ENCODE peak calls at places on chromosomes 3 and 15, in eight cellular contexts. One of them, this sample, is unnamed.

GRCh38 chr15:43293402-43293801 is 26.7 kb upstream of the TGM5 start:
- DNase-seq in GM12864: no peak
- DNase-seq in transverse colon: no peak
- DNase-seq in Peyer's patch: no peak
- DNase-seq in stomach: no peak
- DNase-seq in Calu3: no peak
- DNase-seq in right atrium auricular region: no peak
- DNase-seq in fibroblast of mammary gland: no peak
- DNase-seq in this sample: no peak

GRCh38 chr15:70783610-70784021 is 20.3 kb upstream of the UACA start:
- DNase-seq in stomach: peak
- DNase-seq in GM12864: no peak
- DNase-seq in Peyer's patch: peak
- DNase-seq in fibroblast of mammary gland: peak
- DNase-seq in right atrium auricular region: no peak
- DNase-seq in Calu3: peak
- DNase-seq in transverse colon: peak
- DNase-seq in this sample: no peak

GRCh38 chr15:40918799-40919392 is 10.2 kb upstream of the DLL4 start:
- DNase-seq in stomach: no peak
- DNase-seq in fibroblast of mammary gland: no peak
- DNase-seq in Calu3: no peak
- DNase-seq in Peyer's patch: no peak
- DNase-seq in transverse colon: no peak
- DNase-seq in right atrium auricular region: no peak
- DNase-seq in GM12864: no peak
- DNase-seq in this sample: no peak

GRCh38 chr15:24954783-24955548 is at the start of the genes SNRPN and SNURF:
- DNase-seq in stomach: peak
- DNase-seq in Calu3: no peak
- DNase-seq in transverse colon: peak
- DNase-seq in fibroblast of mammary gland: peak
- DNase-seq in GM12864: peak
- DNase-seq in right atrium auricular region: peak
- DNase-seq in Peyer's patch: peak
- DNase-seq in this sample: peak

GRCh38 chr15:45660231-45660979 is 25.6 kb downstream of the SQOR start:
- DNase-seq in fibroblast of mammary gland: peak
- DNase-seq in Calu3: peak
- DNase-seq in transverse colon: peak
- DNase-seq in GM12864: no peak
- DNase-seq in right atrium auricular region: no peak
- DNase-seq in Peyer's patch: no peak
- DNase-seq in stomach: peak
- DNase-seq in this sample: no peak

GRCh38 chr3:43288366-43288765 is 2.0 kb downstream of the SNRK start:
- DNase-seq in GM12864: peak
- DNase-seq in transverse colon: no peak
- DNase-seq in stomach: no peak
- DNase-seq in fibroblast of mammary gland: peak
- DNase-seq in Peyer's patch: no peak
- DNase-seq in right atrium auricular region: no peak
- DNase-seq in Calu3: no peak
- DNase-seq in this sample: no peak

GRCh38 chr3:3127432-3128010 is 781 bp downstream of the TRNT1 start:
- DNase-seq in right atrium auricular region: no peak
- DNase-seq in stomach: no peak
- DNase-seq in fibroblast of mammary gland: peak
- DNase-seq in GM12864: no peak
- DNase-seq in Calu3: no peak
- DNase-seq in Peyer's patch: no peak
- DNase-seq in transverse colon: no peak
- DNase-seq in this sample: no peak

GRCh38 chr3:111096487-111097209 is 25.0 kb downstream of the NECTIN3 start:
- DNase-seq in right atrium auricular region: no peak
- DNase-seq in Calu3: no peak
- DNase-seq in GM12864: no peak
- DNase-seq in transverse colon: no peak
- DNase-seq in stomach: no peak
- DNase-seq in fibroblast of mammary gland: no peak
- DNase-seq in Peyer's patch: no peak
- DNase-seq in this sample: no peak

GRCh38 chr3:42510325-42510724 is 7.9 kb downstream of the VIPR1 start:
- DNase-seq in right atrium auricular region: no peak
- DNase-seq in Peyer's patch: peak
- DNase-seq in fibroblast of mammary gland: no peak
- DNase-seq in Calu3: no peak
- DNase-seq in transverse colon: peak
- DNase-seq in stomach: no peak
- DNase-seq in GM12864: no peak
- DNase-seq in this sample: no peak

GRCh38 chr15:75663931-75664421 is 16.3 kb downstream of the SNX33 start:
- DNase-seq in transverse colon: peak
- DNase-seq in Peyer's patch: peak
- DNase-seq in GM12864: no peak
- DNase-seq in stomach: peak
- DNase-seq in fibroblast of mammary gland: no peak
- DNase-seq in Calu3: no peak
- DNase-seq in right atrium auricular region: no peak
- DNase-seq in this sample: no peak

GRCh38 chr3:52123106-52123708 is 31.0 kb downstream of the POC1A start:
- DNase-seq in stomach: peak
- DNase-seq in right atrium auricular region: peak
- DNase-seq in transverse colon: peak
- DNase-seq in fibroblast of mammary gland: peak
- DNase-seq in GM12864: peak
- DNase-seq in Peyer's patch: peak
- DNase-seq in Calu3: peak
- DNase-seq in this sample: peak

GRCh38 chr3:159732172-159733111 is 256.2 kb upstream of the IL12A start:
- DNase-seq in fibroblast of mammary gland: peak
- DNase-seq in Calu3: peak
- DNase-seq in GM12864: no peak
- DNase-seq in Peyer's patch: no peak
- DNase-seq in transverse colon: no peak
- DNase-seq in right atrium auricular region: no peak
- DNase-seq in stomach: no peak
- DNase-seq in this sample: no peak

GRCh38 chr15:42031211-42031915 is 10.5 kb upstream of the PLA2G4E start:
- DNase-seq in right atrium auricular region: no peak
- DNase-seq in GM12864: no peak
- DNase-seq in stomach: no peak
- DNase-seq in Peyer's patch: no peak
- DNase-seq in Calu3: no peak
- DNase-seq in transverse colon: no peak
- DNase-seq in fibroblast of mammary gland: no peak
- DNase-seq in this sample: no peak

GRCh38 chr3:153090973-153091372 is 71.1 kb upstream of the RAP2B start:
- DNase-seq in Calu3: no peak
- DNase-seq in stomach: no peak
- DNase-seq in right atrium auricular region: no peak
- DNase-seq in fibroblast of mammary gland: no peak
- DNase-seq in GM12864: peak
- DNase-seq in transverse colon: no peak
- DNase-seq in Peyer's patch: no peak
- DNase-seq in this sample: no peak

GRCh38 chr3:104392327-104392726 is 974.4 kb upstream of the ALCAM start:
- DNase-seq in Calu3: no peak
- DNase-seq in GM12864: no peak
- DNase-seq in right atrium auricular region: no peak
- DNase-seq in transverse colon: no peak
- DNase-seq in stomach: no peak
- DNase-seq in fibroblast of mammary gland: no peak
- DNase-seq in Peyer's patch: no peak
- DNase-seq in this sample: no peak

GRCh38 chr15:93001881-93002280 is 87.1 kb downstream of the RGMA start:
- DNase-seq in Peyer's patch: no peak
- DNase-seq in fibroblast of mammary gland: peak
- DNase-seq in stomach: no peak
- DNase-seq in transverse colon: no peak
- DNase-seq in GM12864: no peak
- DNase-seq in Calu3: no peak
- DNase-seq in right atrium auricular region: no peak
- DNase-seq in this sample: no peak

GRCh38 chr3:140416686-140417085 is 261.2 kb upstream of the TRIM42 start:
- DNase-seq in transverse colon: no peak
- DNase-seq in Calu3: no peak
- DNase-seq in right atrium auricular region: no peak
- DNase-seq in Peyer's patch: no peak
- DNase-seq in fibroblast of mammary gland: no peak
- DNase-seq in GM12864: no peak
- DNase-seq in stomach: no peak
- DNase-seq in this sample: no peak

GRCh38 chr3:55818485-55818884 is 331.4 kb upstream of the WNT5A start:
- DNase-seq in transverse colon: no peak
- DNase-seq in stomach: no peak
- DNase-seq in fibroblast of mammary gland: no peak
- DNase-seq in Peyer's patch: no peak
- DNase-seq in right atrium auricular region: no peak
- DNase-seq in Calu3: no peak
- DNase-seq in GM12864: no peak
- DNase-seq in this sample: no peak

GRCh38 chr3:184155644-184156521 is 706 bp downstream of the DVL3 start:
- DNase-seq in stomach: no peak
- DNase-seq in transverse colon: peak
- DNase-seq in GM12864: no peak
- DNase-seq in right atrium auricular region: peak
- DNase-seq in fibroblast of mammary gland: no peak
- DNase-seq in Calu3: peak
- DNase-seq in Peyer's patch: no peak
- DNase-seq in this sample: no peak

DNA sequence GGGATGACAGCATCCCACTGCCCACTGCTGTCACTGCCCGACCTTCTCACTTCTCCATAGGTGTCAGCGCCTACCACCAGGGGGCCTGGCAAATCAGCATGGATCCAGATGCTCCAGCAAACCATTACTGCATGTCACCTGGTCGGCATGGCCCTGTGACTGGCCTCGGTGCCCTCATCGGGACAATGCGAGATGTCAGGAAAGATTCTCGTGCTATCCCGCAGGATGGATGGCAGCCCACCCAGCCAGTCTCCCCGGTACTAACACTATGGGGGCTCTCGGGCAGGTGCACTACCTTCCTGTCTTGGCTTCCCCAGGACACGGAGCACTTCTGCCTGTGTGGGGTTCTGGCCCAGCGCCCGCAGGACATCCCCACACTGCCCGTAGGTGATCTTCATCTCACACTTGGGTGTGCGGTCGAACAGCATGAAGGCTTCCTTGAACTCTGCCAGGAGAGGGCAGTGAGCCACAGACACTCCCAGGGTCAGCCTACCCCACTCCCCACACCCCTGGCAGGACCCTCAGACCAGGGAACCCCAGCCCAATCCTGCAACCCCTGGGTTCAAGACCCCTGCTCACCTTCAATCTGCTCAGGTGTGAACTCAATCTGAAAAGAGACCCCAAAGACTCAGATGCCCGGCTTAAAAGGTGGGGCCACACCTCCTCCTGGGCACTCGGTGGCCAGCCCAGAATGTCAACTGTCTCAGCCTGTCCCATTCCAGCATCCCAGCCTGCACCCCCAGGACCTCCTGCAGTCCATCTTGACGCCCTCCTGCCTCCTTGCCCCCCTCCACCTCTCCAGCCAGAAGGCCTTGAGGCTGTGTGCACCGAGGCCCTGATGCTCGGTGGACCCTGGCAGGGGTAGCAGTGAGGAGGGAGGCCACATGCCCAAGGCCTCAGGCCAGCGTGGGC is 2.6 kb downstream of the MYL3 start:
- DNase-seq in transverse colon: no peak
- DNase-seq in Calu3: peak
- DNase-seq in Peyer's patch: peak
- DNase-seq in stomach: no peak
- DNase-seq in fibroblast of mammary gland: no peak
- DNase-seq in GM12864: no peak
- DNase-seq in right atrium auricular region: no peak
- DNase-seq in this sample: no peak
- TF ChIP-seq CTCF in transverse colon: peak
- TF ChIP-seq CTCF in Calu3: peak
- TF ChIP-seq CTCF in Peyer's patch: peak
- TF ChIP-seq CTCF in stomach: peak
- TF ChIP-seq CTCF in fibroblast of mammary gland: peak
- TF ChIP-seq CTCF in GM12864: peak
- TF ChIP-seq CTCF in right atrium auricular region: no peak
- TF ChIP-seq CTCF in this sample: peak

DNA sequence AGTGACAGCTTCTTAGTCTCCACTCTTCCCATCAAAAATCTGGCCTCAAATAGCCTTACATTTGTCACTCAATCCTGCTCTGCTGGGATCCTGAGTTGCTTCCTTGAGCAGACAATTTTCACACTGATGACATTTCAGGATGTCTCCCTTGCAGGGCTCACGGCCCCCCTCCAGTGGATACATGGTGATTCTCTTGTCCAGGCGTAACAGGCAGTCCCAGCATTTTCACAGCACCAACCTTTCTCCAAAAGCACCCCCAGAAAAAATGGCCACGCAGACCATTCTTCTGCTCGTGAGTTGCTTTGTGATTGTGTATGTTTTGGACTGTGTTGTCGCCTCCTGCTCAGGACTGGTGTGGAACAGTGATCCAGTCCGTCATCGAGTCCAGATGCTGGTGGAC is 47.4 kb upstream of the WNT7A start:
- DNase-seq in GM12864: no peak
- DNase-seq in Calu3: no peak
- DNase-seq in Peyer's patch: no peak
- DNase-seq in stomach: no peak
- DNase-seq in right atrium auricular region: no peak
- DNase-seq in transverse colon: no peak
- DNase-seq in fibroblast of mammary gland: no peak
- DNase-seq in this sample: no peak
- TF ChIP-seq CTCF in GM12864: no peak
- TF ChIP-seq CTCF in Calu3: peak
- TF ChIP-seq CTCF in Peyer's patch: no peak
- TF ChIP-seq CTCF in stomach: no peak
- TF ChIP-seq CTCF in right atrium auricular region: no peak
- TF ChIP-seq CTCF in transverse colon: no peak
- TF ChIP-seq CTCF in fibroblast of mammary gland: no peak
- TF ChIP-seq CTCF in this sample: no peak

DNA sequence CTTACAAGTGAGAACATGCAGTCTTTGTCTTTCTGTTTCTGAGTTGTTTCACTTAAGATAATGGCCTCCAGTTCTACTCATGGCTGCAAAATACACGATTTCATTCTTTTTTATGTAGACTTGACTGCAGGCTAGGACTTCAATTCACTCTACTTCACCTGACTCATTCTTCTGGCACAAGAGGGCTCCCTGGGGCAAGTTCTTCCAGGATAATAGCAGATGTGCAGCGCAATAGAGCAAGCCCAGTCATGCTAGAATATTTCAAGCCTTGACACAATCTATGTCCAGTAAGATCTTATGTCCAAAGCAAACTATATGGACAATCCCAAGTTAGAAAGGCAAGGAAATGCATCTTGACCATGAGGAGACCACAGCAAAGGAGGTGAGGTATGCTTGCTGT is 211.7 kb upstream of the GADL1 start:
- DNase-seq in right atrium auricular region: no peak
- DNase-seq in transverse colon: peak
- DNase-seq in Peyer's patch: no peak
- DNase-seq in stomach: no peak
- DNase-seq in Calu3: no peak
- DNase-seq in fibroblast of mammary gland: peak
- DNase-seq in GM12864: no peak
- DNase-seq in this sample: no peak
- TF ChIP-seq CTCF in right atrium auricular region: no peak
- TF ChIP-seq CTCF in transverse colon: no peak
- TF ChIP-seq CTCF in Peyer's patch: no peak
- TF ChIP-seq CTCF in stomach: no peak
- TF ChIP-seq CTCF in Calu3: no peak
- TF ChIP-seq CTCF in fibroblast of mammary gland: no peak
- TF ChIP-seq CTCF in GM12864: no peak
- TF ChIP-seq CTCF in this sample: no peak

GRCh38 chr3:138078096-138078495 is 37.3 kb downstream of the DZIP1L start:
- DNase-seq in right atrium auricular region: no peak
- DNase-seq in transverse colon: no peak
- DNase-seq in Calu3: no peak
- DNase-seq in Peyer's patch: no peak
- DNase-seq in fibroblast of mammary gland: peak
- DNase-seq in stomach: no peak
- DNase-seq in GM12864: no peak
- DNase-seq in this sample: no peak
- TF ChIP-seq CTCF in right atrium auricular region: no peak
- TF ChIP-seq CTCF in transverse colon: no peak
- TF ChIP-seq CTCF in Calu3: no peak
- TF ChIP-seq CTCF in Peyer's patch: no peak
- TF ChIP-seq CTCF in fibroblast of mammary gland: no peak
- TF ChIP-seq CTCF in stomach: no peak
- TF ChIP-seq CTCF in GM12864: no peak
- TF ChIP-seq CTCF in this sample: no peak

This sample was measured in osteocyte.